ENCODE peak calls at places on chromosomes 6 and 20, in ten cellular contexts. R is cardiac muscle cell; Q is thoracic aorta; I is right lobe of liver; V is aorta; S is fibroblast of lung; X is CD4-positive, alpha-beta T cell; K is H1; Y is right cardiac atrium; W is lung. T is an unnamed sample.

GRCh38 chr6:6905961-6906518 is 201.7 kb upstream of the RREB1 start:
- DNase-seq in K (no peak), X (no peak), R (peak; percentile 38), Y (no peak), S (no peak), W (no peak), Q (no peak), I (no peak), V (no peak), T (no peak)

GRCh38 chr6:167787896-167788530 is 38.7 kb upstream of the AFDN start:
- DNase-seq in Y (no peak), K (no peak), I (no peak), R (no peak), V (no peak), Q (no peak), S (peak; percentile 3), W (no peak), X (no peak), T (no peak)

GRCh38 chr20:40680560-40680959 is 8.5 kb downstream of the MAFB start:
- DNase-seq in Q (no peak), R (no peak), Y (no peak), W (no peak), K (no peak), V (no peak), X (no peak), I (no peak), S (no peak), T (no peak)

GRCh38 chr6:16811277-16811979 is 50.2 kb upstream of the ATXN1 start:
- DNase-seq in X (no peak), I (no peak), S (no peak), W (no peak), V (no peak), K (no peak), Q (no peak), R (no peak), Y (no peak), T (no peak)

GRCh38 chr20:39206899-39207564 is 244.9 kb downstream of the DHX35 start:
- DNase-seq in X (no peak), V (no peak), S (no peak), Y (no peak), R (no peak), K (no peak), I (no peak), W (peak; percentile 34), Q (no peak), T (no peak)

GRCh38 chr20:54134445-54135220 is 39.2 kb downstream of the CYP24A1 start:
- DNase-seq in Q (no peak), X (no peak), K (no peak), I (no peak), W (no peak), Y (no peak), R (no peak), V (no peak), S (peak; percentile 83), T (no peak)

GRCh38 chr6:134056046-134056445 is 3.6 kb upstream of the SLC2A12 start:
- DNase-seq in Q (no peak), I (no peak), K (no peak), Y (no peak), R (no peak), S (no peak), W (no peak), V (no peak), X (no peak), T (no peak)

GRCh38 chr20:24731312-24731711 is 217.8 kb upstream of the CST7 start:
- DNase-seq in K (peak; percentile 32), X (no peak), Q (no peak), S (no peak), Y (no peak), R (no peak), V (no peak), I (no peak), W (peak; percentile 25), T (no peak)

GRCh38 chr20:60249436-60249835 is 291.2 kb downstream of the CDH26 start:
- DNase-seq in R (no peak), W (no peak), S (peak; percentile 97), Y (no peak), X (no peak), K (no peak), Q (no peak), V (no peak), I (no peak), T (no peak)

GRCh38 chr6:99297006-99297405 is 52.5 kb downstream of the FAXC start:
- DNase-seq in Y (no peak), X (no peak), K (no peak), W (no peak), V (no peak), I (no peak), S (no peak), R (no peak), Q (no peak), T (no peak)

GRCh38 chr6:168385380-168385779 is 55.6 kb upstream of the SMOC2 start:
- DNase-seq in X (no peak), W (no peak), R (no peak), Y (peak; percentile 19), V (no peak), I (no peak), K (no peak), S (no peak), Q (no peak), T (no peak)

GRCh38 chr6:90074161-90074560 is 179.9 kb downstream of the GJA10 start:
- DNase-seq in I (no peak), X (no peak), W (no peak), S (peak; percentile 51), K (no peak), V (no peak), R (no peak), Y (no peak), Q (no peak), T (no peak)

GRCh38 chr6:152368761-152369624 is 268.2 kb downstream of the SYNE1 start:
- DNase-seq in R (no peak), I (no peak), Q (no peak), X (no peak), K (no peak), Y (peak; percentile 62), W (no peak), V (no peak), S (no peak), T (no peak)

GRCh38 chr6:3227363-3228045 is at the start of gene TUBB2B:
- DNase-seq in R (peak; percentile 85), S (peak; percentile 63), Y (peak; percentile 81), W (no peak), K (peak; percentile 63), I (peak; percentile 24), V (peak; percentile 84), X (no peak), Q (no peak), T (no peak)

GRCh38 chr20:62472020-62472342 is 3.8 kb downstream of the GATA5 start:
- DNase-seq in V (no peak), S (no peak), R (no peak), Q (no peak), Y (no peak), I (no peak), X (no peak), W (no peak), K (no peak), T (no peak)
- H3K27ac ChIP-seq in V (no peak overlapping the region), S (no peak overlapping the region), R (no peak overlapping the region), Q (no peak overlapping the region), Y (no peak overlapping the region), I (no peak overlapping the region), X (no peak overlapping the region), W (no peak overlapping the region), K (no peak overlapping the region), T (peak overlapping the region; percentile 40)

GRCh38 chr20:3732327-3733118 is at the start of gene HSPA12B:
- DNase-seq in Y (peak; percentile 63), Q (no peak), X (no peak), K (peak; percentile 72), V (no peak), I (no peak), W (no peak), S (no peak), R (peak; percentile 35), T (no peak)
- H3K9me3 ChIP-seq in Y (no peaks in the 10 kb centered on the region), Q (no peaks in the 10 kb centered on the region), X (no peaks in the 10 kb centered on the region), K (no peaks in the 10 kb centered on the region), V (no peaks in the 10 kb centered on the region), I (no peaks in the 10 kb centered on the region), W (no peaks in the 10 kb centered on the region), S (no peaks in the 10 kb centered on the region), R (no peaks in the 10 kb centered on the region), T (no peaks in the 10 kb centered on the region)

GRCh38 chr6:30813623-30814136 is 69.3 kb upstream of the IER3 start:
- DNase-seq in X (no peak), W (no peak), I (no peak), R (no peak), Q (no peak), K (no peak), S (peak; percentile 17), V (peak; percentile 31), Y (no peak), T (no peak)
- H3K27ac ChIP-seq in X (no peak overlapping the region), W (peak overlapping the region; percentile 62), I (no peak overlapping the region), R (peak overlapping the region; percentile 59), Q (peak overlapping the region; percentile 63), K (no peak overlapping the region), S (peak overlapping the region; percentile 21), V (peak overlapping the region; percentile 7), Y (peak overlapping the region; percentile 69), T (no peak overlapping the region)

GRCh38 chr6:164315376-164315775 is 900.9 kb downstream of the QKI start:
- DNase-seq in V (no peak), Q (no peak), X (no peak), R (no peak), W (no peak), S (no peak), K (no peak), I (no peak), Y (no peak), T (no peak)
- H3K9me3 ChIP-seq in V (peaks cover 1% of the 10 kb centered on the region), Q (no peaks in the 10 kb centered on the region), X (no peaks in the 10 kb centered on the region), R (no peaks in the 10 kb centered on the region), W (no peaks in the 10 kb centered on the region), S (no peaks in the 10 kb centered on the region), K (no peaks in the 10 kb centered on the region), I (no peaks in the 10 kb centered on the region), Y (no peaks in the 10 kb centered on the region), T (no peaks in the 10 kb centered on the region)

DNA sequence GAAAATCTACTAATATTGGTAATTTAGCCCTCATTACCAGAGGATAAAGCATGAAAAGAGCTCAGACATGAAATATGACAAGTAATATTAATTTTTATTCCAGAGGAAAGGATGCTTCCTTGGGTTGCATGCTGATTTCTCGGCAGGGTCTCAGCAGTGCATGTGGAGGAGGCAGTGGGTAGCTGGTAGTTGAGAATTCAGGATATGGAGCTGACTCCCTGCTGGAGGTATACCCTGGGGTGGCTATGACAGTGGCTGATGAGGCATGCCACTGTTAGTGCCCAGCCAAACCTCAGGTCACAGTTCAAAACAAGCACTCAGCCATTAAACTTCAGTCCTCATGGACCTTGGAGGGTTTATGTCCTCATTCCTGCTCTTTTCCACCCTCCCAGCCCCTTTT is 761.8 kb upstream of the MMS22L start:
- DNase-seq in S (no peak), R (no peak), V (no peak), K (no peak), Q (no peak), Y (peak; percentile 16), I (no peak), W (no peak), X (no peak), T (no peak)
- H3K27ac ChIP-seq in S (no peak overlapping the region), R (no peak overlapping the region), V (no peak overlapping the region), K (no peak overlapping the region), Q (no peak overlapping the region), Y (no peak overlapping the region), I (no peak overlapping the region), W (no peak overlapping the region), X (no peak overlapping the region), T (no peak overlapping the region)

T was measured in tibial nerve.